ENCODE peak calls at places on chromosomes 3 and 15, in seven cellular contexts. One of them, this sample, is unnamed.
A peak's percentile ranks its signal among the peaks of the same experiment; 100 is the strongest.

GRCh38 chr3:36900474-36901443 is 44.1 kb downstream of the TRANK1 start:
- DNase-seq in transverse colon: no peak
- DNase-seq in ovary: no peak
- DNase-seq in heart left ventricle: no peak
- DNase-seq in K562: no peak
- DNase-seq in H1: no peak
- DNase-seq in HCT116: no peak
- DNase-seq in this sample: no peak

GRCh38 chr3:50146316-50146901 is 8.7 kb upstream of the SEMA3F start:
- DNase-seq in transverse colon: no peak
- DNase-seq in H1: no peak
- DNase-seq in K562: no peak
- DNase-seq in ovary: no peak
- DNase-seq in heart left ventricle: no peak
- DNase-seq in HCT116: no peak
- DNase-seq in this sample: no peak

GRCh38 chr3:195587824-195588223 is 4.1 kb upstream of the APOD start:
- DNase-seq in K562: no peak
- DNase-seq in ovary: no peak
- DNase-seq in transverse colon: no peak
- DNase-seq in heart left ventricle: no peak
- DNase-seq in HCT116: no peak
- DNase-seq in H1: no peak
- DNase-seq in this sample: no peak

GRCh38 chr15:64096486-64097431 is 977 bp downstream of the SNX1 start:
- DNase-seq in HCT116: no peak
- DNase-seq in transverse colon: no peak
- DNase-seq in H1: no peak
- DNase-seq in ovary: peak; percentile 35
- DNase-seq in K562: no peak
- DNase-seq in heart left ventricle: no peak
- DNase-seq in this sample: no peak

GRCh38 chr3:178762382-178762781 is 226.1 kb downstream of the KCNMB2 start:
- DNase-seq in K562: no peak
- DNase-seq in HCT116: no peak
- DNase-seq in transverse colon: no peak
- DNase-seq in H1: no peak
- DNase-seq in ovary: no peak
- DNase-seq in heart left ventricle: no peak
- DNase-seq in this sample: no peak

GRCh38 chr15:51030649-51031316 is 63.9 kb downstream of the TNFAIP8L3 start:
- DNase-seq in heart left ventricle: no peak
- DNase-seq in ovary: no peak
- DNase-seq in H1: no peak
- DNase-seq in HCT116: no peak
- DNase-seq in K562: no peak
- DNase-seq in transverse colon: no peak
- DNase-seq in this sample: no peak

GRCh38 chr3:133941390-133941789 is 45.7 kb upstream of the RAB6B start:
- DNase-seq in heart left ventricle: peak; percentile 9
- DNase-seq in H1: no peak
- DNase-seq in HCT116: no peak
- DNase-seq in K562: no peak
- DNase-seq in ovary: no peak
- DNase-seq in transverse colon: no peak
- DNase-seq in this sample: peak; percentile 70

GRCh38 chr15:35444557-35445204 is 101.3 kb downstream of the DPH6 start:
- DNase-seq in transverse colon: no peak
- DNase-seq in ovary: no peak
- DNase-seq in K562: peak; percentile 28
- DNase-seq in heart left ventricle: no peak
- DNase-seq in H1: no peak
- DNase-seq in HCT116: peak; percentile 39
- DNase-seq in this sample: no peak

GRCh38 chr3:7788881-7789280 is 712.7 kb upstream of the LMCD1 start:
- DNase-seq in K562: no peak
- DNase-seq in heart left ventricle: no peak
- DNase-seq in HCT116: no peak
- DNase-seq in ovary: no peak
- DNase-seq in transverse colon: no peak
- DNase-seq in H1: no peak
- DNase-seq in this sample: no peak

GRCh38 chr3:11434017-11434526 is 161.9 kb downstream of the ATG7 start:
- DNase-seq in HCT116: no peak
- DNase-seq in K562: no peak
- DNase-seq in transverse colon: peak; percentile 15
- DNase-seq in heart left ventricle: peak; percentile 51
- DNase-seq in ovary: peak; percentile 53
- DNase-seq in H1: no peak
- DNase-seq in this sample: no peak

GRCh38 chr3:126852536-126852935 is 130.4 kb upstream of the PLXNA1 start:
- DNase-seq in ovary: no peak
- DNase-seq in H1: no peak
- DNase-seq in K562: no peak
- DNase-seq in transverse colon: no peak
- DNase-seq in heart left ventricle: no peak
- DNase-seq in HCT116: no peak
- DNase-seq in this sample: peak; percentile 82

GRCh38 chr3:151047636-151048035 is 37.8 kb upstream of the MED12L start:
- DNase-seq in ovary: no peak
- DNase-seq in transverse colon: no peak
- DNase-seq in heart left ventricle: no peak
- DNase-seq in K562: peak; percentile 43
- DNase-seq in H1: no peak
- DNase-seq in HCT116: peak; percentile 23
- DNase-seq in this sample: no peak

GRCh38 chr3:157094301-157094700 is 65.6 kb downstream of the CCNL1 start:
- DNase-seq in K562: no peak
- DNase-seq in heart left ventricle: no peak
- DNase-seq in ovary: no peak
- DNase-seq in transverse colon: no peak
- DNase-seq in H1: no peak
- DNase-seq in HCT116: no peak
- DNase-seq in this sample: no peak

GRCh38 chr3:13222891-13223573 is 149.8 kb upstream of the IQSEC1 start:
- DNase-seq in ovary: no peak
- DNase-seq in heart left ventricle: no peak
- DNase-seq in H1: no peak
- DNase-seq in K562: peak; percentile 51
- DNase-seq in HCT116: no peak
- DNase-seq in transverse colon: no peak
- DNase-seq in this sample: no peak

GRCh38 chr3:42013652-42014442 is 51.9 kb upstream of the ULK4 start:
- DNase-seq in transverse colon: peak; percentile 55
- DNase-seq in heart left ventricle: peak; percentile 52
- DNase-seq in ovary: peak; percentile 76
- DNase-seq in K562: peak; percentile 96
- DNase-seq in H1: no peak
- DNase-seq in HCT116: no peak
- DNase-seq in this sample: no peak
- TF ChIP-seq POLR2A in transverse colon: no peak
- TF ChIP-seq POLR2A in heart left ventricle: peak; percentile 8
- TF ChIP-seq POLR2A in ovary: peak; percentile 25
- TF ChIP-seq POLR2A in K562: peak; percentile 22
- TF ChIP-seq POLR2A in H1: peak; percentile 23
- TF ChIP-seq POLR2A in HCT116: peak; percentile 25
- TF ChIP-seq POLR2A in this sample: no peak

GRCh38 chr3:97984061-97984460 is 11.8 kb upstream of the RIOX2 start:
- DNase-seq in heart left ventricle: no peak
- DNase-seq in K562: no peak
- DNase-seq in ovary: no peak
- DNase-seq in H1: no peak
- DNase-seq in HCT116: no peak
- DNase-seq in transverse colon: no peak
- DNase-seq in this sample: no peak

GRCh38 chr3:97981886-97982285 is 9.7 kb upstream of the RIOX2 start:
- DNase-seq in ovary: no peak
- DNase-seq in HCT116: no peak
- DNase-seq in H1: no peak
- DNase-seq in transverse colon: no peak
- DNase-seq in K562: no peak
- DNase-seq in heart left ventricle: no peak
- DNase-seq in this sample: no peak

GRCh38 chr3:97974996-97975395 is 2.8 kb upstream of the RIOX2 start:
- DNase-seq in transverse colon: no peak
- DNase-seq in heart left ventricle: no peak
- DNase-seq in HCT116: no peak
- DNase-seq in K562: no peak
- DNase-seq in ovary: no peak
- DNase-seq in H1: no peak
- DNase-seq in this sample: no peak

GRCh38 chr3:97975466-97975865 is 3.2 kb upstream of the RIOX2 start:
- DNase-seq in H1: no peak
- DNase-seq in transverse colon: no peak
- DNase-seq in ovary: no peak
- DNase-seq in HCT116: no peak
- DNase-seq in heart left ventricle: no peak
- DNase-seq in K562: no peak
- DNase-seq in this sample: no peak

GRCh38 chr3:97979610-97980009 is 7.4 kb upstream of the RIOX2 start:
- DNase-seq in heart left ventricle: peak; percentile 25
- DNase-seq in H1: no peak
- DNase-seq in K562: no peak
- DNase-seq in transverse colon: no peak
- DNase-seq in ovary: no peak
- DNase-seq in HCT116: no peak
- DNase-seq in this sample: no peak
- TF ChIP-seq CTCF in heart left ventricle: no peak
- TF ChIP-seq CTCF in H1: peak; percentile 28
- TF ChIP-seq CTCF in K562: no peak
- TF ChIP-seq CTCF in transverse colon: no peak
- TF ChIP-seq CTCF in ovary: no peak
- TF ChIP-seq CTCF in HCT116: no peak
- TF ChIP-seq CTCF in this sample: no peak

DNA sequence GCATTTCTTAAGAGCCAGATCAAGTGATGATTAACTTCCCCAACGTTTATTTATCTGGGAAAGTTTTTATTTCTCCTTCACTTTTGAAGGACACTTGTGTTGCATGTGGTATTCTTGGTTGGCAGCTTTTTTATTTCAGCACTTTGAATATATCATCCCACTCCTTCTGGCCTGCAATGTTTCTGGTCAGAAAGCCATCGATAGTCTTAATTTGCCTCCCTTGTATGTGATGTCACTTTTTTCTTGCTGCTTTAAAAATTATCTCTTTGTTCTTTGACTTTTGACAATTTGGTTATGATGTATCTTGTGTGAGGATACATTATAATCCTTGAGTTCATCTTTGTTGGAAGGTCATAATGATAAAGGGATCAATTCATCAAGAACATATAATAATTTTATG is 503.2 kb downstream of the OTOL1 start:
- DNase-seq in K562: no peak
- DNase-seq in ovary: no peak
- DNase-seq in H1: no peak
- DNase-seq in transverse colon: no peak
- DNase-seq in HCT116: no peak
- DNase-seq in heart left ventricle: no peak
- DNase-seq in this sample: no peak
- H3K9me3 ChIP-seq in K562: peaks cover 2% of the 10 kb centered on the region
- H3K9me3 ChIP-seq in ovary: no peaks in the 10 kb centered on the region
- H3K9me3 ChIP-seq in H1: peaks cover 3% of the 10 kb centered on the region
- H3K9me3 ChIP-seq in transverse colon: peaks cover 13% of the 10 kb centered on the region
- H3K9me3 ChIP-seq in HCT116: peaks cover 4% of the 10 kb centered on the region
- H3K9me3 ChIP-seq in heart left ventricle: peaks cover 40% of the 10 kb centered on the region
- H3K9me3 ChIP-seq in this sample: no peaks in the 10 kb centered on the region

GRCh38 chr15:91228391-91228790 is 128.3 kb downstream of the SV2B start:
- DNase-seq in HCT116: no peak
- DNase-seq in H1: no peak
- DNase-seq in ovary: no peak
- DNase-seq in heart left ventricle: no peak
- DNase-seq in transverse colon: no peak
- DNase-seq in K562: no peak
- DNase-seq in this sample: no peak
- TF ChIP-seq POLR2A in HCT116: no peak
- TF ChIP-seq POLR2A in H1: no peak
- TF ChIP-seq POLR2A in ovary: no peak
- TF ChIP-seq POLR2A in heart left ventricle: no peak
- TF ChIP-seq POLR2A in transverse colon: no peak
- TF ChIP-seq POLR2A in K562: no peak
- TF ChIP-seq POLR2A in this sample: no peak